ENCODE peak calls at places on chromosomes 1 and 21, in eight cellular contexts. K is M059J; V is hepatic stellate cell; Z is tibial artery; M is stimulated activated CD4-positive, alpha-beta T cell treated with anti-CD3 and anti-CD28 coated beads, Interleukin-1b, Interleukin-23, amount 100 ng/mL, for 24 hours; I is GM20000; H is DMS79 treated with DMSO at 0.1 percent for 48 hours; P is Daoy. G is an unnamed sample.

GRCh38 chr1:15627343-15627988 is 10.2 kb downstream of the DDI2 start:
- DNase-seq in M (no peak), P (no peak), Z (no peak), I (peak; percentile 47), H (no peak), V (no peak), K (no peak), G (no peak)

GRCh38 chr1:212556822-212557549 is 51.6 kb upstream of the ATF3 start:
- DNase-seq in P (no peak), M (no peak), I (no peak), H (no peak), V (no peak), Z (no peak), K (no peak), G (no peak)

GRCh38 chr1:50047916-50048694 is 24.4 kb upstream of the AGBL4 start:
- DNase-seq in K (no peak), M (no peak), H (peak; percentile 13), Z (no peak), P (peak; percentile 68), V (no peak), I (no peak), G (no peak)

GRCh38 chr21:46159841-46160562 is 4.6 kb upstream of the FTCD start:
- DNase-seq in V (no peak), I (no peak), H (no peak), K (no peak), M (no peak), P (peak; percentile 2), Z (peak; percentile 57), G (no peak)

GRCh38 chr1:229132106-229132443 is 138.8 kb upstream of the RAB4A start:
- DNase-seq in P (no peak), K (no peak), M (no peak), V (no peak), H (no peak), I (no peak), Z (no peak), G (no peak)

GRCh38 chr1:235299514-235299858 is 28.5 kb downstream of the ARID4B start:
- DNase-seq in V (no peak), I (no peak), Z (no peak), H (no peak), P (no peak), M (no peak), K (no peak), G (no peak)

GRCh38 chr1:31010081-31010989 is 55.2 kb downstream of the PUM1 start:
- DNase-seq in M (no peak), Z (no peak), V (no peak), K (peak; percentile 62), H (no peak), P (peak; percentile 25), I (peak; percentile 37), G (peak; percentile 78)

GRCh38 chr1:3746784-3747521 is 5.3 kb upstream of the CCDC27 start:
- DNase-seq in V (peak; percentile 91), Z (peak; percentile 92), P (peak; percentile 90), M (peak; percentile 86), H (peak; percentile 89), I (peak; percentile 98), K (peak; percentile 76), G (peak; percentile 73)

GRCh38 chr1:194833111-194833510 is 1646.7 kb upstream of the B3GALT2 start:
- DNase-seq in V (no peak), Z (no peak), K (no peak), P (no peak), H (no peak), I (no peak), M (no peak), G (no peak)

GRCh38 chr1:174060090-174060489 is 37.9 kb upstream of the RC3H1 start:
- DNase-seq in Z (no peak), K (peak; percentile 73), H (no peak), V (no peak), P (peak; percentile 11), I (no peak), M (no peak), G (peak; percentile 71)

GRCh38 chr1:18485227-18485626 is 4.5 kb downstream of the KLHDC7A start:
- DNase-seq in Z (no peak), K (no peak), V (no peak), H (no peak), I (no peak), P (no peak), M (no peak), G (no peak)